ENCODE peak calls at places on chromosomes 11 and 22, in six cellular contexts. One of them, this sample, is unnamed.

GRCh38 chr11:112363527-112363926 is 102.9 kb upstream of the PLET1 start:
- DNase-seq in CD8-positive, alpha-beta memory T cell: no peak
- DNase-seq in small intestine: no peak
- DNase-seq in mesendoderm: no peak
- DNase-seq in HCT116: no peak
- DNase-seq in SJSA1: no peak
- DNase-seq in this sample: no peak

GRCh38 chr11:134260503-134260902 is 7.1 kb downstream of the ACAD8 start:
- DNase-seq in small intestine: no peak
- DNase-seq in HCT116: no peak
- DNase-seq in SJSA1: no peak
- DNase-seq in mesendoderm: no peak
- DNase-seq in CD8-positive, alpha-beta memory T cell: no peak
- DNase-seq in this sample: no peak

GRCh38 chr11:119777940-119778339 is 48.9 kb upstream of the NECTIN1 start:
- DNase-seq in CD8-positive, alpha-beta memory T cell: no peak
- DNase-seq in HCT116: no peak
- DNase-seq in mesendoderm: no peak
- DNase-seq in SJSA1: no peak
- DNase-seq in small intestine: no peak
- DNase-seq in this sample: no peak

GRCh38 chr22:44586337-44586990 is 88.4 kb upstream of the RTL6 start:
- DNase-seq in mesendoderm: peak; percentile 14
- DNase-seq in HCT116: no peak
- DNase-seq in small intestine: no peak
- DNase-seq in CD8-positive, alpha-beta memory T cell: no peak
- DNase-seq in SJSA1: no peak
- DNase-seq in this sample: peak; percentile 68

GRCh38 chr11:121112498-121113455 is 11.7 kb downstream of the TECTA start:
- DNase-seq in SJSA1: peak; percentile 52
- DNase-seq in HCT116: peak; percentile 35
- DNase-seq in mesendoderm: peak; percentile 89
- DNase-seq in CD8-positive, alpha-beta memory T cell: peak; percentile 8
- DNase-seq in small intestine: peak; percentile 56
- DNase-seq in this sample: peak; percentile 77

GRCh38 chr22:28989035-28989464 is 72.6 kb downstream of the C22orf31 start:
- DNase-seq in SJSA1: no peak
- DNase-seq in small intestine: no peak
- DNase-seq in mesendoderm: peak; percentile 51
- DNase-seq in HCT116: no peak
- DNase-seq in CD8-positive, alpha-beta memory T cell: no peak
- DNase-seq in this sample: no peak

GRCh38 chr22:30310881-30311771 is 15.6 kb downstream of the TBC1D10A start:
- DNase-seq in small intestine: peak; percentile 42
- DNase-seq in HCT116: no peak
- DNase-seq in CD8-positive, alpha-beta memory T cell: no peak
- DNase-seq in SJSA1: no peak
- DNase-seq in mesendoderm: no peak
- DNase-seq in this sample: peak; percentile 86

GRCh38 chr22:39907035-39907434 is 6.2 kb downstream of the GRAP2 start:
- DNase-seq in SJSA1: no peak
- DNase-seq in CD8-positive, alpha-beta memory T cell: no peak
- DNase-seq in mesendoderm: no peak
- DNase-seq in HCT116: no peak
- DNase-seq in small intestine: no peak
- DNase-seq in this sample: no peak

GRCh38 chr22:26547426-26547825 is 35.2 kb upstream of the TFIP11 start:
- DNase-seq in CD8-positive, alpha-beta memory T cell: no peak
- DNase-seq in HCT116: no peak
- DNase-seq in SJSA1: no peak
- DNase-seq in small intestine: no peak
- DNase-seq in mesendoderm: no peak
- DNase-seq in this sample: no peak

GRCh38 chr11:13826505-13827278 is 135.8 kb upstream of the SPON1 start:
- DNase-seq in HCT116: no peak
- DNase-seq in CD8-positive, alpha-beta memory T cell: no peak
- DNase-seq in mesendoderm: no peak
- DNase-seq in small intestine: peak; percentile 9
- DNase-seq in SJSA1: no peak
- DNase-seq in this sample: no peak

GRCh38 chr11:71504526-71504925 is 22.5 kb upstream of the KRTAP5-7 start:
- DNase-seq in small intestine: no peak
- DNase-seq in mesendoderm: peak; percentile 45
- DNase-seq in CD8-positive, alpha-beta memory T cell: no peak
- DNase-seq in SJSA1: no peak
- DNase-seq in HCT116: no peak
- DNase-seq in this sample: no peak

GRCh38 chr11:60870276-60870675 is 2.9 kb downstream of the ZP1 start:
- DNase-seq in HCT116: no peak
- DNase-seq in CD8-positive, alpha-beta memory T cell: peak; percentile 23
- DNase-seq in SJSA1: no peak
- DNase-seq in small intestine: peak; percentile 35
- DNase-seq in mesendoderm: peak; percentile 74
- DNase-seq in this sample: no peak

GRCh38 chr11:133894956-133895549 is 49.7 kb upstream of the SPATA19 start:
- DNase-seq in small intestine: no peak
- DNase-seq in mesendoderm: peak; percentile 87
- DNase-seq in SJSA1: no peak
- DNase-seq in CD8-positive, alpha-beta memory T cell: no peak
- DNase-seq in HCT116: no peak
- DNase-seq in this sample: no peak

GRCh38 chr11:92390783-92391182 is 166.2 kb downstream of the FAT3 start:
- DNase-seq in CD8-positive, alpha-beta memory T cell: no peak
- DNase-seq in HCT116: no peak
- DNase-seq in small intestine: no peak
- DNase-seq in mesendoderm: no peak
- DNase-seq in SJSA1: no peak
- DNase-seq in this sample: no peak

GRCh38 chr11:100695911-100696310 is 8.8 kb downstream of the ARHGAP42 start:
- DNase-seq in small intestine: no peak
- DNase-seq in mesendoderm: no peak
- DNase-seq in HCT116: no peak
- DNase-seq in CD8-positive, alpha-beta memory T cell: no peak
- DNase-seq in SJSA1: no peak
- DNase-seq in this sample: no peak

GRCh38 chr11:123640677-123641494 is 13.5 kb downstream of the SCN3B start:
- DNase-seq in HCT116: no peak
- DNase-seq in small intestine: peak; percentile 52
- DNase-seq in CD8-positive, alpha-beta memory T cell: peak; percentile 56
- DNase-seq in SJSA1: no peak
- DNase-seq in mesendoderm: peak; percentile 73
- DNase-seq in this sample: no peak

GRCh38 chr11:73757598-73757997 is 3.3 kb downstream of the RAB6A start:
- DNase-seq in small intestine: no peak
- DNase-seq in mesendoderm: no peak
- DNase-seq in SJSA1: no peak
- DNase-seq in CD8-positive, alpha-beta memory T cell: no peak
- DNase-seq in HCT116: no peak
- DNase-seq in this sample: no peak

GRCh38 chr11:117145393-117145761 is 1.3 kb downstream of the PAFAH1B2 start:
- DNase-seq in mesendoderm: peak; percentile 46
- DNase-seq in CD8-positive, alpha-beta memory T cell: no peak
- DNase-seq in small intestine: no peak
- DNase-seq in SJSA1: no peak
- DNase-seq in HCT116: no peak
- DNase-seq in this sample: no peak

GRCh38 chr11:111063711-111064110 is 181.8 kb upstream of the POU2AF2 start:
- DNase-seq in SJSA1: no peak
- DNase-seq in CD8-positive, alpha-beta memory T cell: no peak
- DNase-seq in mesendoderm: no peak
- DNase-seq in HCT116: no peak
- DNase-seq in small intestine: no peak
- DNase-seq in this sample: no peak

GRCh38 chr11:88169481-88169880 is 5.8 kb downstream of the RAB38 start:
- DNase-seq in mesendoderm: peak; percentile 29
- DNase-seq in CD8-positive, alpha-beta memory T cell: no peak
- DNase-seq in small intestine: no peak
- DNase-seq in HCT116: no peak
- DNase-seq in SJSA1: no peak
- DNase-seq in this sample: no peak

GRCh38 chr22:26648011-26648497 is 9.3 kb upstream of the MIAT start:
- DNase-seq in SJSA1: no peak
- DNase-seq in HCT116: no peak
- DNase-seq in CD8-positive, alpha-beta memory T cell: peak; percentile 44
- DNase-seq in small intestine: peak; percentile 20
- DNase-seq in mesendoderm: peak; percentile 30
- DNase-seq in this sample: no peak

GRCh38 chr11:44711772-44712608 is 14.8 kb upstream of the TSPAN18 start:
- DNase-seq in HCT116: no peak
- DNase-seq in SJSA1: no peak
- DNase-seq in mesendoderm: peak; percentile 39
- DNase-seq in small intestine: no peak
- DNase-seq in CD8-positive, alpha-beta memory T cell: no peak
- DNase-seq in this sample: no peak

GRCh38 chr11:44713022-44713421 is 13.7 kb upstream of the TSPAN18 start:
- DNase-seq in HCT116: no peak
- DNase-seq in CD8-positive, alpha-beta memory T cell: no peak
- DNase-seq in SJSA1: no peak
- DNase-seq in mesendoderm: no peak
- DNase-seq in small intestine: no peak
- DNase-seq in this sample: no peak

GRCh38 chr11:44718057-44718456 is 8.7 kb upstream of the TSPAN18 start:
- DNase-seq in mesendoderm: no peak
- DNase-seq in SJSA1: no peak
- DNase-seq in CD8-positive, alpha-beta memory T cell: no peak
- DNase-seq in small intestine: no peak
- DNase-seq in HCT116: no peak
- DNase-seq in this sample: no peak

GRCh38 chr11:44718612-44719390 is 8.0 kb upstream of the TSPAN18 start:
- DNase-seq in mesendoderm: no peak
- DNase-seq in HCT116: no peak
- DNase-seq in small intestine: no peak
- DNase-seq in SJSA1: no peak
- DNase-seq in CD8-positive, alpha-beta memory T cell: no peak
- DNase-seq in this sample: no peak

DNA sequence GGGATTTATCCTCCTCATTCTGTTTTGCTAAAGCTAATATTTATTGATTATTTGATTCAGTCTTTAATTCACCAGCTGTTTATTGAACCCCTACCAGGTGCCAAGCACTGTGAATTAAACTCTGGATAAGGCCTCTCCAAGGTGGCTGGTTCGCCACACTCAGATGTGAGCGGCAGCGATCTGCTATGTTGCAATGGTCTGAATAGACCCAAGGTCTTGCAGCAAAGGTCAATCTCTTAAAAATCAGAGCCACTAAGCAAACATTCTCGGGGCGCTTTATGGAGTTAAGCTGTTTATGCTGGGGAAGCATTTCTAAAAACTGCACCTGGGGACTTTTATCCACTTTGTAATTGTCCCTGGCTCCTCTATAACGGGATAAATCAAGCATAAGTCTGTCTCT is 10.5 kb upstream of the TSPAN18 start:
- DNase-seq in small intestine: no peak
- DNase-seq in HCT116: no peak
- DNase-seq in mesendoderm: no peak
- DNase-seq in SJSA1: no peak
- DNase-seq in CD8-positive, alpha-beta memory T cell: no peak
- DNase-seq in this sample: no peak
- H3K27ac ChIP-seq in small intestine: no peak overlapping the region
- H3K27ac ChIP-seq in HCT116: no peak overlapping the region
- H3K27ac ChIP-seq in mesendoderm: no peak overlapping the region
- H3K27ac ChIP-seq in SJSA1: no peak overlapping the region
- H3K27ac ChIP-seq in CD8-positive, alpha-beta memory T cell: no peak overlapping the region
- H3K27ac ChIP-seq in this sample: no peak overlapping the region

GRCh38 chr22:36336246-36337182 is 51.3 kb downstream of the MYH9 start:
- DNase-seq in SJSA1: no peak
- DNase-seq in small intestine: no peak
- DNase-seq in CD8-positive, alpha-beta memory T cell: no peak
- DNase-seq in mesendoderm: no peak
- DNase-seq in HCT116: no peak
- DNase-seq in this sample: no peak

GRCh38 chr22:36340621-36341020 is 47.1 kb downstream of the MYH9 start:
- DNase-seq in CD8-positive, alpha-beta memory T cell: no peak
- DNase-seq in mesendoderm: no peak
- DNase-seq in HCT116: no peak
- DNase-seq in small intestine: no peak
- DNase-seq in SJSA1: no peak
- DNase-seq in this sample: no peak

GRCh38 chr22:36341640-36342041 is 46.1 kb downstream of the MYH9 start:
- DNase-seq in mesendoderm: no peak
- DNase-seq in HCT116: no peak
- DNase-seq in small intestine: no peak
- DNase-seq in SJSA1: no peak
- DNase-seq in CD8-positive, alpha-beta memory T cell: no peak
- DNase-seq in this sample: no peak

GRCh38 chr22:36337365-36338130 is 50.2 kb downstream of the MYH9 start:
- DNase-seq in small intestine: no peak
- DNase-seq in CD8-positive, alpha-beta memory T cell: peak; percentile 62
- DNase-seq in mesendoderm: no peak
- DNase-seq in HCT116: no peak
- DNase-seq in SJSA1: no peak
- DNase-seq in this sample: no peak

GRCh38 chr22:36339171-36340065 is 48.3 kb downstream of the MYH9 start:
- DNase-seq in CD8-positive, alpha-beta memory T cell: peak; percentile 47
- DNase-seq in small intestine: no peak
- DNase-seq in mesendoderm: no peak
- DNase-seq in HCT116: no peak
- DNase-seq in SJSA1: no peak
- DNase-seq in this sample: no peak
- H3K27ac ChIP-seq in CD8-positive, alpha-beta memory T cell: no peak overlapping the region
- H3K27ac ChIP-seq in small intestine: peak overlapping the region; percentile 64
- H3K27ac ChIP-seq in mesendoderm: no peak overlapping the region
- H3K27ac ChIP-seq in HCT116: no peak overlapping the region
- H3K27ac ChIP-seq in SJSA1: peak overlapping the region; percentile 17
- H3K27ac ChIP-seq in this sample: peak overlapping the region; percentile 63

GRCh38 chr11:95375451-95375850 is 144.4 kb upstream of the SESN3 start:
- DNase-seq in small intestine: no peak
- DNase-seq in SJSA1: no peak
- DNase-seq in CD8-positive, alpha-beta memory T cell: no peak
- DNase-seq in HCT116: no peak
- DNase-seq in mesendoderm: no peak
- DNase-seq in this sample: no peak

GRCh38 chr11:95371147-95371546 is 140.1 kb upstream of the SESN3 start:
- DNase-seq in HCT116: no peak
- DNase-seq in small intestine: no peak
- DNase-seq in mesendoderm: no peak
- DNase-seq in SJSA1: no peak
- DNase-seq in CD8-positive, alpha-beta memory T cell: no peak
- DNase-seq in this sample: no peak

GRCh38 chr11:95375881-95376280 is 144.9 kb upstream of the SESN3 start:
- DNase-seq in SJSA1: no peak
- DNase-seq in HCT116: no peak
- DNase-seq in mesendoderm: no peak
- DNase-seq in small intestine: no peak
- DNase-seq in CD8-positive, alpha-beta memory T cell: no peak
- DNase-seq in this sample: no peak

GRCh38 chr11:95373241-95373640 is 142.2 kb upstream of the SESN3 start:
- DNase-seq in SJSA1: no peak
- DNase-seq in CD8-positive, alpha-beta memory T cell: no peak
- DNase-seq in HCT116: no peak
- DNase-seq in small intestine: no peak
- DNase-seq in mesendoderm: no peak
- DNase-seq in this sample: no peak

GRCh38 chr11:95372097-95372656 is 141.2 kb upstream of the SESN3 start:
- DNase-seq in CD8-positive, alpha-beta memory T cell: no peak
- DNase-seq in SJSA1: no peak
- DNase-seq in small intestine: no peak
- DNase-seq in HCT116: no peak
- DNase-seq in mesendoderm: no peak
- DNase-seq in this sample: no peak
- H3K27ac ChIP-seq in CD8-positive, alpha-beta memory T cell: no peak overlapping the region
- H3K27ac ChIP-seq in SJSA1: no peak overlapping the region
- H3K27ac ChIP-seq in small intestine: no peak overlapping the region
- H3K27ac ChIP-seq in HCT116: no peak overlapping the region
- H3K27ac ChIP-seq in mesendoderm: no peak overlapping the region
- H3K27ac ChIP-seq in this sample: no peak overlapping the region

GRCh38 chr11:15842345-15842744 is 514.0 kb downstream of the SOX6 start:
- DNase-seq in SJSA1: no peak
- DNase-seq in mesendoderm: no peak
- DNase-seq in small intestine: no peak
- DNase-seq in HCT116: no peak
- DNase-seq in CD8-positive, alpha-beta memory T cell: no peak
- DNase-seq in this sample: no peak
- H3K27ac ChIP-seq in SJSA1: no peak overlapping the region
- H3K27ac ChIP-seq in mesendoderm: no peak overlapping the region
- H3K27ac ChIP-seq in small intestine: no peak overlapping the region
- H3K27ac ChIP-seq in HCT116: no peak overlapping the region
- H3K27ac ChIP-seq in CD8-positive, alpha-beta memory T cell: no peak overlapping the region
- H3K27ac ChIP-seq in this sample: no peak overlapping the region

This sample was measured in aorta.